ENCODE peak calls at places on chromosomes 6 and 20, in five cellular contexts. N is heart right ventricle, Y is A549, F is tibial artery, D is HepG2. L is an unnamed sample.
A peak's percentile ranks its signal among the peaks of the same experiment; 100 is the strongest.

GRCh38 chr6:157946865-157947532 is 34.7 kb upstream of the SYNJ2 start:
- DNase-seq in N (no peak), Y (no peak), F (no peak), D (peak; percentile 41), L (no peak)

GRCh38 chr20:15857131-15857784 is 716.0 kb downstream of the KIF16B start:
- DNase-seq in N (no peak), Y (no peak), F (no peak), D (no peak), L (no peak)

GRCh38 chr6:34496103-34496685 is 30.3 kb downstream of the PACSIN1 start:
- DNase-seq in N (no peak), Y (no peak), F (no peak), D (no peak), L (no peak)

GRCh38 chr20:63103402-63104311 is 96.9 kb upstream of the BHLHE23 start:
- DNase-seq in N (peak; percentile 5), Y (no peak), F (no peak), D (no peak), L (peak; percentile 36)

GRCh38 chr20:57792386-57793095 is 82.7 kb upstream of the PMEPA1 start:
- DNase-seq in N (no peak), Y (no peak), F (no peak), D (no peak), L (no peak)

GRCh38 chr20:45963059-45964011 is 8.7 kb downstream of the ZNF335 start:
- DNase-seq in N (no peak), Y (peak; percentile 28), F (peak; percentile 18), D (peak; percentile 82), L (peak; percentile 31)

GRCh38 chr20:50724851-50725721 is 6.3 kb upstream of the PARD6B start:
- DNase-seq in N (peak; percentile 59), Y (peak; percentile 73), F (peak; percentile 89), D (peak; percentile 54), L (peak; percentile 74)

GRCh38 chr20:6651016-6651415 is 116.5 kb upstream of the BMP2 start:
- DNase-seq in N (no peak), Y (no peak), F (peak; percentile 65), D (no peak), L (no peak)

GRCh38 chr6:141303907-141304306 is 828.8 kb upstream of the GJE1 start:
- DNase-seq in N (no peak), Y (no peak), F (no peak), D (no peak), L (no peak)

GRCh38 chr6:35173068-35174042 is 32.2 kb upstream of the TCP11 start:
- DNase-seq in N (no peak), Y (no peak), F (no peak), D (no peak), L (no peak)

GRCh38 chr6:135014353-135014832 is 40.2 kb downstream of the HBS1L start:
- DNase-seq in N (no peak), Y (no peak), F (no peak), D (no peak), L (no peak)

GRCh38 chr6:116420341-116420740 is 40.8 kb upstream of the CALHM6 start:
- DNase-seq in N (no peak), Y (no peak), F (no peak), D (no peak), L (no peak)

GRCh38 chr20:3224681-3225421 is 14.1 kb downstream of the SLC4A11 start:
- DNase-seq in N (no peak), Y (no peak), F (no peak), D (peak; percentile 83), L (no peak)

GRCh38 chr6:225907-226306 is 66.4 kb upstream of the DUSP22 start:
- DNase-seq in N (no peak), Y (no peak), F (no peak), D (no peak), L (no peak)

GRCh38 chr20:25042531-25043498 is 15.1 kb downstream of the ACSS1 start:
- DNase-seq in N (peak; percentile 70), Y (no peak), F (peak; percentile 65), D (no peak), L (peak; percentile 85)

GRCh38 chr6:39934060-39934757 is at the start of gene MOCS1:
- DNase-seq in N (peak; percentile 91), Y (peak; percentile 28), F (peak; percentile 90), D (peak; percentile 70), L (peak; percentile 86)

GRCh38 chr20:21342656-21343345 is 39.7 kb downstream of the XRN2 start:
- DNase-seq in N (no peak), Y (no peak), F (no peak), D (no peak), L (no peak)

GRCh38 chr6:151502499-151502898 is 8.7 kb downstream of the CCDC170 start:
- DNase-seq in N (no peak), Y (peak; percentile 8), F (no peak), D (no peak), L (no peak)

GRCh38 chr6:1864496-1864895 is 254.8 kb downstream of the FOXC1 start:
- DNase-seq in N (no peak), Y (no peak), F (no peak), D (peak; percentile 28), L (no peak)

GRCh38 chr6:138765896-138766487 is 7.6 kb upstream of the CCDC28A start:
- DNase-seq in N (no peak), Y (peak; percentile 28), F (no peak), D (peak; percentile 48), L (no peak)

GRCh38 chr6:46023216-46023915 is 7.7 kb upstream of the CLIC5 start:
- DNase-seq in N (no peak), Y (no peak), F (peak; percentile 55), D (no peak), L (no peak)

GRCh38 chr6:4017847-4018193 is 61.1 kb downstream of the FAM217A start:
- DNase-seq in N (no peak), Y (no peak), F (no peak), D (peak; percentile 51), L (no peak)

GRCh38 chr6:40349092-40349491 is 238.1 kb downstream of the LRFN2 start:
- DNase-seq in N (no peak), Y (no peak), F (no peak), D (no peak), L (no peak)

GRCh38 chr6:37512400-37512958 is 12.8 kb upstream of the CCDC167 start:
- DNase-seq in N (no peak), Y (no peak), F (no peak), D (no peak), L (no peak)

GRCh38 chr6:32369678-32370077 is 2.0 kb downstream of the TSBP1 start:
- DNase-seq in N (no peak), Y (peak; percentile 31), F (no peak), D (no peak), L (no peak)

GRCh38 chr20:1952737-1953530 is 40.9 kb downstream of the PDYN start:
- DNase-seq in N (no peak), Y (no peak), F (no peak), D (no peak), L (no peak)

GRCh38 chr6:129015721-129016120 is 132.8 kb downstream of the LAMA2 start:
- DNase-seq in N (no peak), Y (no peak), F (no peak), D (no peak), L (no peak)

GRCh38 chr6:143023695-143024094 is 37.0 kb upstream of the AIG1 start:
- DNase-seq in N (no peak), Y (no peak), F (no peak), D (no peak), L (no peak)

GRCh38 chr6:19972221-19972620 is 135.1 kb downstream of the ID4 start:
- DNase-seq in N (no peak), Y (no peak), F (no peak), D (no peak), L (no peak)

GRCh38 chr6:12602951-12603710 is 113.4 kb upstream of the PHACTR1 start:
- DNase-seq in N (no peak), Y (peak; percentile 19), F (peak; percentile 33), D (peak; percentile 43), L (no peak)

GRCh38 chr6:90179190-90180169 is 117.2 kb downstream of the BACH2 start:
- DNase-seq in N (no peak), Y (no peak), F (no peak), D (no peak), L (no peak)

GRCh38 chr6:43668151-43669028 is 19.2 kb downstream of the MRPS18A start:
- DNase-seq in N (peak; percentile 59), Y (peak; percentile 36), F (peak; percentile 27), D (peak; percentile 76), L (peak; percentile 77)

GRCh38 chr6:146194434-146194833 is 165.6 kb downstream of the GRM1 start:
- DNase-seq in N (no peak), Y (no peak), F (no peak), D (no peak), L (no peak)

GRCh38 chr6:40753939-40754448 is 166.8 kb upstream of the LRFN2 start:
- DNase-seq in N (no peak), Y (no peak), F (no peak), D (no peak), L (no peak)

GRCh38 chr6:106097368-106098231 is 11.5 kb downstream of the PRDM1 start:
- DNase-seq in N (no peak), Y (no peak), F (no peak), D (no peak), L (no peak)

GRCh38 chr20:2133318-2134183 is 31.9 kb downstream of the STK35 start:
- DNase-seq in N (no peak), Y (peak; percentile 35), F (peak; percentile 46), D (no peak), L (no peak)

GRCh38 chr20:28616354-28616753 is 2641.1 kb upstream of the DEFB115 start:
- DNase-seq in N (no peak), Y (no peak), F (no peak), D (no peak), L (no peak)
- H3K9me3 ChIP-seq in N (peaks cover 74% of the 10 kb centered on the region), Y (peaks cover 27% of the 10 kb centered on the region), F (peaks cover 28% of the 10 kb centered on the region), D (peaks cover 68% of the 10 kb centered on the region), L (peaks cover 62% of the 10 kb centered on the region)

DNA sequence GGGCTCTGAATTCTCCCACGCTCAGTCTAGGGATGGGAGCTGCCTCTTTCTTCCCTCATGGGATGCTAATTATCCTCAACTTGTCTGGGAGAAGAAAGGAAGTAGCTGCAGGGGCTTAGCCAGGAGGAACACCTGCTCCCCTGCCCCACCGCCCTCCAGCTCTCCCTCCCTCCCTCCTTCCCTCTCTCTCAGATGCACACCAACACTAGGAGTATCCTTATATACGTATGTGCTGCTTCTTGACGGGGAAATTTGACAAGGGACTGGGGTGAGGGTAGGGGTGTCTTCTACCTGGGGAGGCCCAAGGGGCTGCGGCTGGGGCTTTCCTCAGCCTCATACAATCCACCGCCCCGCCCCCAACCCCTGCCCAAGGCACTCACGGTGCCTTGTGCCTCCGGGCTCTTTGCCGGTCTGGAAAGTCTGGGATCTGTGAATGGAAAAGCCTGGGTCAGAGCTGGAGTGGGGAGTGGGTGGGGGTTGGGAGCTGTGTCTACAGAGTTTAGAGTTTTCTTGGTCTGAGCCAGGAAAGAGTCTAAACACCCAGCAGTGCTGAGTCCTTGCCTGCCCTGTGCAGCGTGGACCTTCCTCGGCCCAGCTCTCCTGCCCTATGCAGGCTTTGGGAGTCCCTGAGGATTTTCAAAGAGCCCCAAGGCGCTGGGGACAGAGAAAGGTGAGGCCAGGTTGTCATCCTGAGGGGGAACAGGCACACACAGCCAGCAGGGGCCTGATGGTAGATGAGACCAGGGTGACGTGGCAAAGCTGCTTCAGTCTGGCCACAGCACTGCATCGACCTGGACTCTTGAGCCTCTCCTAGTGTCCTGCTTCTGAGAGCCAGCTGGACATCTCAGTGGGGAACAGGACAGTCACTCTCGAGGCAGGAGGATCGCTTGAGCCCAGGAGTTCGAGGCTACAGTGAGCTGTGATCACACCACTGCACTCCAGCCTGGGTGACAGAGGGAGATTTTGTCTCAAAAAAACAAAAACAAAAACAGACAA is 29.3 kb upstream of the EMILIN3 start:
- DNase-seq in N (no peak), Y (no peak), F (no peak), D (peak; percentile 76), L (no peak)
- H3K4me1 ChIP-seq in N (peaks cover 68% of the 10 kb centered on the region), Y (no peaks in the 10 kb centered on the region), F (peaks cover 34% of the 10 kb centered on the region), D (peaks cover 29% of the 10 kb centered on the region), L (no peaks in the 10 kb centered on the region)

GRCh38 chr6:144696610-144697376 is 411.7 kb downstream of the UTRN start:
- DNase-seq in N (no peak), Y (no peak), F (no peak), D (no peak), L (no peak)
- H3K27ac ChIP-seq in N (no peak overlapping the region), Y (no peak overlapping the region), F (no peak overlapping the region), D (no peak overlapping the region), L (no peak overlapping the region)

GRCh38 chr20:31239139-31239538 is 18.3 kb upstream of the DEFB115 start:
- DNase-seq in N (no peak), Y (no peak), F (no peak), D (no peak), L (no peak)
- H3K9me3 ChIP-seq in N (peaks cover 100% of the 10 kb centered on the region), Y (peaks cover 5% of the 10 kb centered on the region), F (peaks cover 52% of the 10 kb centered on the region), D (peaks cover 100% of the 10 kb centered on the region), L (peaks cover 100% of the 10 kb centered on the region)